ENCODE peak calls at places on chromosomes 3 and 15, in four cellular contexts. One of them, this sample, is unnamed.

GRCh38 chr3:184186184-184186901 is at the start of gene ABCF3:
- DNase-seq in H1: no peak
- DNase-seq in HepG2: no peak
- DNase-seq in K562: no peak
- DNase-seq in this sample: no peak

GRCh38 chr3:170180107-170180951 is 1.2 kb downstream of the PHC3 start:
- DNase-seq in H1: no peak
- DNase-seq in HepG2: no peak
- DNase-seq in K562: no peak
- DNase-seq in this sample: no peak

GRCh38 chr3:189082666-189083427 is 88.9 kb upstream of the TPRG1 start:
- DNase-seq in H1: no peak
- DNase-seq in HepG2: no peak
- DNase-seq in K562: no peak
- DNase-seq in this sample: no peak

GRCh38 chr3:38477057-38477820 is 18.9 kb upstream of the EXOG start:
- DNase-seq in H1: no peak
- DNase-seq in HepG2: no peak
- DNase-seq in K562: no peak
- DNase-seq in this sample: no peak

GRCh38 chr3:177776656-177777055 is 579.4 kb upstream of the TBL1XR1 start:
- DNase-seq in H1: no peak
- DNase-seq in HepG2: peak; percentile 18
- DNase-seq in K562: no peak
- DNase-seq in this sample: no peak

GRCh38 chr3:142819214-142819613 is 69.7 kb downstream of the PCOLCE2 start:
- DNase-seq in H1: no peak
- DNase-seq in HepG2: no peak
- DNase-seq in K562: no peak
- DNase-seq in this sample: no peak

GRCh38 chr15:75650908-75651809 is 3.4 kb downstream of the SNX33 start:
- DNase-seq in H1: no peak
- DNase-seq in HepG2: peak; percentile 76
- DNase-seq in K562: peak; percentile 79
- DNase-seq in this sample: no peak

GRCh38 chr3:48435774-48436476 is 4.0 kb downstream of the CCDC51 start:
- DNase-seq in H1: peak; percentile 93
- DNase-seq in HepG2: peak; percentile 81
- DNase-seq in K562: peak; percentile 61
- DNase-seq in this sample: peak; percentile 78

GRCh38 chr3:102074951-102075350 is 225.6 kb downstream of the NFKBIZ start:
- DNase-seq in H1: no peak
- DNase-seq in HepG2: no peak
- DNase-seq in K562: no peak
- DNase-seq in this sample: no peak

GRCh38 chr3:100100454-100100853 is 13.8 kb downstream of the FILIP1L start:
- DNase-seq in H1: no peak
- DNase-seq in HepG2: no peak
- DNase-seq in K562: no peak
- DNase-seq in this sample: no peak

GRCh38 chr3:51830986-51831385 is 30.4 kb upstream of the IQCF2 start:
- DNase-seq in H1: no peak
- DNase-seq in HepG2: no peak
- DNase-seq in K562: no peak
- DNase-seq in this sample: no peak

GRCh38 chr15:100031665-100032357 is 298.6 kb upstream of the LYSMD4 start:
- DNase-seq in H1: no peak
- DNase-seq in HepG2: no peak
- DNase-seq in K562: no peak
- DNase-seq in this sample: no peak

GRCh38 chr15:44207643-44208042 is 12.6 kb upstream of the FRMD5 start:
- DNase-seq in H1: no peak
- DNase-seq in HepG2: no peak
- DNase-seq in K562: no peak
- DNase-seq in this sample: no peak

GRCh38 chr15:74313889-74314288 is 53.6 kb downstream of the CYP11A1 start:
- DNase-seq in H1: no peak
- DNase-seq in HepG2: no peak
- DNase-seq in K562: no peak
- DNase-seq in this sample: no peak

GRCh38 chr3:164377466-164377865 is 700.8 kb downstream of the SI start:
- DNase-seq in H1: no peak
- DNase-seq in HepG2: no peak
- DNase-seq in K562: no peak
- DNase-seq in this sample: no peak

GRCh38 chr3:164375538-164375937 is 702.8 kb downstream of the SI start:
- DNase-seq in H1: no peak
- DNase-seq in HepG2: no peak
- DNase-seq in K562: no peak
- DNase-seq in this sample: no peak

GRCh38 chr3:164375995-164376394 is 702.3 kb downstream of the SI start:
- DNase-seq in H1: no peak
- DNase-seq in HepG2: no peak
- DNase-seq in K562: no peak
- DNase-seq in this sample: no peak

DNA sequence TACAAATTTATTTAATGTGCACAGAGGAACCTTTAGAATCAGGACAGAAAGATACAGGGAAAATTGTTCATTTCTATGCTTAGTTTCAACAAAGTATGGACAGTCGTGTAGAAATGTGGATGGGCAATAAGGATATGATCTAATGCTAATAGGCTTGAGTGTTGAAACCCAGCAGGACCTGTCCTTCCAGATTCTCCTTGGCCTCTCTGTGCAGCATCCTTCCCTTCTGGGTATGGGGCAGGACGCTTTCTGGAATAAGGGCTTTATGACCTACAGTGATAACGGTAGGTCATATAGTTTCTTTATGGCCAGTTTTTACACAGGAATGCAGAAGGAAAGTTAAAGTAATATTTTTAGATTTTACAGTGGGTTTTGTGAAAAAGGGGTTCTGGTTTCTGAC is 698.1 kb downstream of the SI start:
- DNase-seq in H1: no peak
- DNase-seq in HepG2: no peak
- DNase-seq in K562: no peak
- DNase-seq in this sample: no peak
- TF ChIP-seq FOSL1 in H1: no peak
- TF ChIP-seq FOSL1 in HepG2: no peak
- TF ChIP-seq FOSL1 in K562: no peak
- TF ChIP-seq FOSL1 in this sample: no peak

GRCh38 chr3:46820852-46821251 is 42.4 kb downstream of the MYL3 start:
- DNase-seq in H1: no peak
- DNase-seq in HepG2: no peak
- DNase-seq in K562: no peak
- DNase-seq in this sample: no peak
- H3K9ac ChIP-seq in H1: no peak overlapping the region
- H3K9ac ChIP-seq in HepG2: no peak overlapping the region
- H3K9ac ChIP-seq in K562: no peak overlapping the region
- H3K9ac ChIP-seq in this sample: no peak overlapping the region

GRCh38 chr15:38690737-38691332 is 126.2 kb upstream of the RASGRP1 start:
- DNase-seq in H1: peak; percentile 82
- DNase-seq in HepG2: peak; percentile 53
- DNase-seq in K562: peak; percentile 69
- DNase-seq in this sample: peak; percentile 61
- TF ChIP-seq FOSL1 in H1: no peak
- TF ChIP-seq FOSL1 in HepG2: no peak
- TF ChIP-seq FOSL1 in K562: no peak
- TF ChIP-seq FOSL1 in this sample: no peak

GRCh38 chr3:9455596-9455995 is 58.2 kb downstream of the SETD5 start:
- DNase-seq in H1: no peak
- DNase-seq in HepG2: no peak
- DNase-seq in K562: no peak
- DNase-seq in this sample: no peak

GRCh38 chr3:9448071-9448470 is 50.7 kb downstream of the SETD5 start:
- DNase-seq in H1: no peak
- DNase-seq in HepG2: no peak
- DNase-seq in K562: no peak
- DNase-seq in this sample: no peak

GRCh38 chr3:9448643-9449042 is 51.2 kb downstream of the SETD5 start:
- DNase-seq in H1: no peak
- DNase-seq in HepG2: no peak
- DNase-seq in K562: no peak
- DNase-seq in this sample: no peak

DNA sequence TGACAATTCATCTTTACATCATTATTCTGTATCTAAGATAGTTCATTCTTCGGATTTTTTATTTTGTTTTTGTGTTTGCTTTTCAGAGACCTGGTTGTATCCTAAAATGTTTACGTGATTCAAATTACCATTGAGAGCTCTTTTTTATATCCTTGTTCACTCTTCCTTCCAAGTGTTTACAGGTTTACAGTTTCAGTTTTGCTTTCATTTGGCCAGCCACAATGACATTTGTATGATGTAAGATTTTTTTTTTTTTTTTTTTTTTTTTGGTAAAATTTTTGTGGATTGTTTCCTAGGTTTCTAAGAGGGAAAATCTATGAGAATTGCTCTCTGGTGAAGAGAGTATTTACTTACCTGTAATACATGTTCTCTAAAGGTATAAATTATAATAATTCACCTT is 55.0 kb downstream of the SETD5 start:
- DNase-seq in H1: no peak
- DNase-seq in HepG2: no peak
- DNase-seq in K562: no peak
- DNase-seq in this sample: no peak
- H3K9ac ChIP-seq in H1: no peak overlapping the region
- H3K9ac ChIP-seq in HepG2: no peak overlapping the region
- H3K9ac ChIP-seq in K562: no peak overlapping the region
- H3K9ac ChIP-seq in this sample: no peak overlapping the region

GRCh38 chr3:197343656-197344408 is 45.4 kb upstream of the DLG1 start:
- DNase-seq in H1: no peak
- DNase-seq in HepG2: no peak
- DNase-seq in K562: no peak
- DNase-seq in this sample: no peak
- TF ChIP-seq FOSL1 in H1: no peak
- TF ChIP-seq FOSL1 in HepG2: no peak
- TF ChIP-seq FOSL1 in K562: no peak
- TF ChIP-seq FOSL1 in this sample: no peak

GRCh38 chr3:133574260-133574881 is 885 bp downstream of the CDV3 start:
- DNase-seq in H1: peak; percentile 72
- DNase-seq in HepG2: peak; percentile 44
- DNase-seq in K562: peak; percentile 61
- DNase-seq in this sample: no peak

GRCh38 chr3:133573629-133574194 is at the start of gene CDV3:
- DNase-seq in H1: no peak
- DNase-seq in HepG2: no peak
- DNase-seq in K562: peak; percentile 63
- DNase-seq in this sample: no peak

GRCh38 chr3:133576169-133576568 is 2.7 kb downstream of the CDV3 start:
- DNase-seq in H1: no peak
- DNase-seq in HepG2: no peak
- DNase-seq in K562: no peak
- DNase-seq in this sample: no peak

GRCh38 chr3:133573054-133573628 is 345 bp upstream of the CDV3 start:
- DNase-seq in H1: peak; percentile 99
- DNase-seq in HepG2: peak; percentile 99
- DNase-seq in K562: peak; percentile 86
- DNase-seq in this sample: peak; percentile 100

GRCh38 chr3:133575121-133575520 is 1.6 kb downstream of the CDV3 start:
- DNase-seq in H1: no peak
- DNase-seq in HepG2: no peak
- DNase-seq in K562: no peak
- DNase-seq in this sample: no peak
- H3K9ac ChIP-seq in H1: peak overlapping the region; percentile 42
- H3K9ac ChIP-seq in HepG2: peak overlapping the region; percentile 91
- H3K9ac ChIP-seq in K562: peak overlapping the region; percentile 81
- H3K9ac ChIP-seq in this sample: peak overlapping the region; percentile 90

GRCh38 chr3:149221783-149222517 is at the start of gene CP:
- DNase-seq in H1: no peak
- DNase-seq in HepG2: peak; percentile 94
- DNase-seq in K562: no peak
- DNase-seq in this sample: no peak

GRCh38 chr3:149227591-149228268 is 6.1 kb upstream of the CP start:
- DNase-seq in H1: no peak
- DNase-seq in HepG2: no peak
- DNase-seq in K562: no peak
- DNase-seq in this sample: no peak

GRCh38 chr3:149223461-149223820 is 1.8 kb upstream of the CP start:
- DNase-seq in H1: no peak
- DNase-seq in HepG2: no peak
- DNase-seq in K562: no peak
- DNase-seq in this sample: no peak

DNA sequence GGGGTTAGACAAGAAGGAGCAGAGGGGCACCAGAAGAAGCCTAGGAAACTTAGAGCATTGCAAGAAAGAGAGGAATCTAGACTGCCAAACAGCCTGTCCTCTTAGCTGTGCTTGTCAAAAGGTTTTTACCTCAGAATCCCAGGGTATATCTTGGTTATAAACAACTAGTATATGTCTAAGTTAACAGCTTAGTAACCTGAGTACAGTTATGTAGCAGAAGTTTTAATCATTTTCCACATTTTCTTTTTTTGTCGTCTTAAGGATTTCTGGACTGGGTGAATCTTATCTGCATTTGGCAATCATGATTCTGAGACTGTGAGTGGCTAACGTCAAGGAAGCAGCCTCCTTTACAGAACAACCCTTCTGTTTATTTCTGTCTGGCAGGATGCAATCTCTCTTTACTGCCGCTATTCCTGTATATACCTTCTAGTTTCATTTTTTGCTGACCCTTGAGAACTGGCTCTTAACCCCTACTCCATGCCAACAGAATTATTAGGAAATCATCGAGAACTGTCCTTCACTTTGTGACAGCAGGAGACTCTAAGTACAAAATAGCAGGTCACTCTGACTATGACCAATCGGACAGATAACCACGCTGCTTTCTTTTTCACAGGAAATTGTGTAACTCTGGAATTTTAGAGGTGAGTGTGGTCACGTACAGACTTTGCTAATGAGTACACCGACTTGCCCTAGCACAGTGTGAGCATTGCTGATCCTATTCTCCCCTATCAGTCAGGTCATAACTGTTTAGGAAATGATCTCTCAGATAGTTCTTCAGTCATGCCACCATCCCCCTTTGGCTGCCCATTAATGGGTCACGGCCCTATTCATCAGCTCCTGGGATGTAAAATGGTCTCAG is 3.3 kb upstream of the CP start:
- DNase-seq in H1: no peak
- DNase-seq in HepG2: peak; percentile 98
- DNase-seq in K562: no peak
- DNase-seq in this sample: no peak
- TF ChIP-seq FOSL1 in H1: no peak
- TF ChIP-seq FOSL1 in HepG2: peak; percentile 31
- TF ChIP-seq FOSL1 in K562: peak; percentile 65
- TF ChIP-seq FOSL1 in this sample: no peak

GRCh38 chr3:16174389-16174788 is at the start of gene GALNT15:
- DNase-seq in H1: no peak
- DNase-seq in HepG2: no peak
- DNase-seq in K562: no peak
- DNase-seq in this sample: no peak
- H3K9ac ChIP-seq in H1: no peak within 1 kb of the TSS
- H3K9ac ChIP-seq in HepG2: no peak within 1 kb of the TSS
- H3K9ac ChIP-seq in K562: no peak within 1 kb of the TSS
- H3K9ac ChIP-seq in this sample: no peak within 1 kb of the TSS